ENCODE peak calls at places on chromosomes 3 and 15, in eight cellular contexts. K is NCI-H1436, T is brain microvascular endothelial cell, P is fibroblast of mammary gland, I is tibial nerve, Q is H4, J is dorsolateral prefrontal cortex, O is foreskin fibroblast. D is an unnamed sample.

GRCh38 chr15:88701561-88702095 is 62.8 kb downstream of the ISG20 start:
- DNase-seq in K (peak; percentile 11), T (no peak), P (no peak), I (no peak), Q (no peak), J (no peak), O (no peak), D (no peak)

GRCh38 chr15:101168898-101169297 is 83.0 kb downstream of the CHSY1 start:
- DNase-seq in K (no peak), T (no peak), P (no peak), I (no peak), Q (no peak), J (no peak), O (no peak), D (no peak)

GRCh38 chr3:73611176-73611575 is 13.6 kb downstream of the PDZRN3 start:
- DNase-seq in K (no peak), T (no peak), P (peak; percentile 71), I (no peak), Q (no peak), J (no peak), O (peak; percentile 40), D (peak; percentile 97)

GRCh38 chr3:42424911-42425310 is 14.5 kb upstream of the LYZL4 start:
- DNase-seq in K (no peak), T (no peak), P (no peak), I (no peak), Q (no peak), J (no peak), O (no peak), D (no peak)

GRCh38 chr15:46652256-46652655 is 1017.4 kb downstream of the SQOR start:
- DNase-seq in K (no peak), T (no peak), P (no peak), I (no peak), Q (no peak), J (no peak), O (no peak), D (no peak)

GRCh38 chr3:136567599-136568188 is 184.5 kb downstream of the STAG1 start:
- DNase-seq in K (no peak), T (no peak), P (no peak), I (no peak), Q (no peak), J (no peak), O (no peak), D (no peak)

GRCh38 chr3:175255698-175256097 is 396.6 kb downstream of the NAALADL2 start:
- DNase-seq in K (no peak), T (peak; percentile 42), P (peak; percentile 96), I (peak; percentile 25), Q (peak; percentile 63), J (no peak), O (peak; percentile 92), D (no peak)

GRCh38 chr3:29226709-29227108 is 54.2 kb upstream of the RBMS3 start:
- DNase-seq in K (no peak), T (no peak), P (peak; percentile 10), I (no peak), Q (no peak), J (no peak), O (no peak), D (no peak)

GRCh38 chr15:98896802-98897732 is 110.5 kb downstream of the PGPEP1L start:
- DNase-seq in K (no peak), T (peak; percentile 99), P (peak; percentile 100), I (peak; percentile 25), Q (peak; percentile 98), J (no peak), O (peak; percentile 96), D (peak; percentile 100)

GRCh38 chr3:120850326-120851295 is 57.4 kb upstream of the STXBP5L start:
- DNase-seq in K (peak; percentile 81), T (no peak), P (peak; percentile 21), I (no peak), Q (no peak), J (no peak), O (no peak), D (peak; percentile 52)

GRCh38 chr3:86774082-86774691 is 216.8 kb downstream of the VGLL3 start:
- DNase-seq in K (peak; percentile 1), T (no peak), P (peak; percentile 65), I (no peak), Q (peak; percentile 9), J (no peak), O (peak; percentile 64), D (no peak)

GRCh38 chr3:45413172-45413765 is 24.9 kb downstream of the LARS2 start:
- DNase-seq in K (no peak), T (no peak), P (no peak), I (no peak), Q (no peak), J (no peak), O (no peak), D (no peak)

GRCh38 chr15:52021128-52021671 is 2.2 kb downstream of the MAPK6 start:
- DNase-seq in K (no peak), T (peak; percentile 92), P (peak; percentile 96), I (peak; percentile 16), Q (peak; percentile 86), J (no peak), O (peak; percentile 95), D (peak; percentile 55)

GRCh38 chr15:75648156-75649000 is 666 bp downstream of the SNX33 start:
- DNase-seq in K (no peak), T (no peak), P (no peak), I (no peak), Q (no peak), J (no peak), O (peak; percentile 68), D (no peak)

GRCh38 chr3:126129408-126129891 is 45.5 kb upstream of the SLC41A3 start:
- DNase-seq in K (no peak), T (no peak), P (peak; percentile 10), I (no peak), Q (no peak), J (peak; percentile 40), O (peak; percentile 28), D (no peak)

GRCh38 chr3:142987707-142988106 is 13.7 kb upstream of the U2SURP start:
- DNase-seq in K (no peak), T (peak; percentile 82), P (peak; percentile 38), I (no peak), Q (no peak), J (no peak), O (peak; percentile 35), D (no peak)